ENCODE peak calls at places on chromosome 4, in four cellular contexts. Z is HCT116, R is fibroblast of lung, T is H1. D is an unnamed sample. For H3K4me1, the result is how much of the 10 kb centered on the place peaks cover.

GRCh38 chr4:184745747-184746531 is 12.0 kb upstream of the CENPU start:
- DNase-seq in Z (peak), R (peak), T (no peak), D (peak)

GRCh38 chr4:32985256-32985655 is 2265.1 kb downstream of the PCDH7 start:
- DNase-seq in Z (no peak), R (peak), T (no peak), D (no peak)

GRCh38 chr4:4874254-4874653 is 14.8 kb downstream of the MSX1 start:
- DNase-seq in Z (no peak), R (no peak), T (no peak), D (no peak)

GRCh38 chr4:140740422-140740821 is 15.8 kb downstream of the TBC1D9 start:
- DNase-seq in Z (no peak), R (no peak), T (no peak), D (no peak)

GRCh38 chr4:79213702-79214101 is 112.2 kb downstream of the NAA11 start:
- DNase-seq in Z (no peak), R (no peak), T (no peak), D (no peak)

GRCh38 chr4:48877827-48878535 is 28.6 kb downstream of the OCIAD2 start:
- DNase-seq in Z (no peak), R (no peak), T (no peak), D (no peak)

GRCh38 chr4:183268556-183268955 is 51.5 kb downstream of the CLDN22 start:
- DNase-seq in Z (no peak), R (no peak), T (no peak), D (no peak)

GRCh38 chr4:60201052-60201673 is 999.0 kb upstream of the ADGRL3 start:
- DNase-seq in Z (peak), R (peak), T (peak), D (peak)

GRCh38 chr4:140109626-140110213 is 44.3 kb downstream of the MAML3 start:
- DNase-seq in Z (no peak), R (no peak), T (no peak), D (peak)

GRCh38 chr4:1092026-1092982 is 21.1 kb downstream of the RNF212 start:
- DNase-seq in Z (no peak), R (no peak), T (no peak), D (no peak)

GRCh38 chr4:80268081-80268823 is 1.8 kb downstream of the FGF5 start:
- DNase-seq in Z (no peak), R (peak), T (no peak), D (peak)

GRCh38 chr4:2461246-2461960 is 7.5 kb upstream of the RNF4 start:
- DNase-seq in Z (no peak), R (no peak), T (no peak), D (no peak)

GRCh38 chr4:138952405-138952804 is 63.2 kb upstream of the NOCT start:
- DNase-seq in Z (no peak), R (peak), T (no peak), D (no peak)

GRCh38 chr4:102174800-102175199 is 170.5 kb downstream of the SLC39A8 start:
- DNase-seq in Z (no peak), R (peak), T (no peak), D (no peak)

GRCh38 chr4:136864580-136865185 is 667.6 kb downstream of the PCDH18 start:
- DNase-seq in Z (peak), R (peak), T (no peak), D (peak)

GRCh38 chr4:33722800-33723511 is 2521.4 kb downstream of the ARAP2 start:
- DNase-seq in Z (no peak), R (peak), T (no peak), D (no peak)

GRCh38 chr4:93814722-93815121 is 13.8 kb upstream of the ATOH1 start:
- DNase-seq in Z (no peak), R (no peak), T (no peak), D (no peak)

GRCh38 chr4:26583865-26584652 is at the start of gene TBC1D19:
- DNase-seq in Z (peak), R (peak), T (peak), D (peak)
- H3K4me2 ChIP-seq in Z (peak), R (peak), T (peak), D (peak)

GRCh38 chr4:127406187-127406586 is 226.6 kb upstream of the INTU start:
- DNase-seq in Z (no peak), R (no peak), T (no peak), D (no peak)
- H3K4me1 ChIP-seq in Z (under half), R (under half), T (under half), D (under half)

GRCh38 chr4:75545526-75545925 is 10.3 kb upstream of the ODAPH start:
- DNase-seq in Z (no peak), R (peak), T (no peak), D (peak)
- H3K4me2 ChIP-seq in Z (no peak), R (no peak), T (no peak), D (no peak)

GRCh38 chr4:173248690-173249089 is 80.1 kb downstream of the GALNT7 start:
- DNase-seq in Z (no peak), R (no peak), T (no peak), D (no peak)

GRCh38 chr4:173246719-173247118 is 78.1 kb downstream of the GALNT7 start:
- DNase-seq in Z (no peak), R (no peak), T (no peak), D (no peak)

GRCh38 chr4:173243917-173244658 is 75.5 kb downstream of the GALNT7 start:
- DNase-seq in Z (no peak), R (no peak), T (no peak), D (no peak)

GRCh38 chr4:173243321-173243720 is 74.7 kb downstream of the GALNT7 start:
- DNase-seq in Z (no peak), R (peak), T (no peak), D (no peak)

DNA sequence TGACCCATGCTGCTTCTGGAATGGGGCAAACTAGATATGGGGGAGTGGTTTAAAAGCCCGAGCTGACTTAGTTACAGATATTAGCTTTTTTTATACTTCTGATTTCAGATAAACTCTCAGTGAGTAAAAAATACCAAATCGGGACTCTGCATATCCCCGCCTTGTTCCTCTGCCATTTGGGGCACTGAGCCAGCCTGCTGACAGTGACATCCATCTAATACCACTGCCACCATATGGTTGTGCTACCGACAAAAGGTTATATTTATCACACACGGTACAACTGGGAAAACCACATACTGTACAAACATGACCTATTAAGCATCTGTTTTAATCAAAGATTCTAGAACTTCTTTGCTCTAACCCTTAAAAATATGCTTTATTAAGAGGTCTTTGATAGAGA is 78.7 kb downstream of the GALNT7 start:
- DNase-seq in Z (no peak), R (no peak), T (no peak), D (no peak)
- H3K4me1 ChIP-seq in Z (under half), R (under half), T (under half), D (under half)

GRCh38 chr4:74588350-74588749 is 143.4 kb downstream of the AREG start:
- DNase-seq in Z (no peak), R (no peak), T (no peak), D (no peak)

GRCh38 chr4:74583757-74584156 is 138.8 kb downstream of the AREG start:
- DNase-seq in Z (no peak), R (no peak), T (no peak), D (no peak)

GRCh38 chr4:74578329-74578728 is 133.4 kb downstream of the AREG start:
- DNase-seq in Z (no peak), R (no peak), T (no peak), D (no peak)

GRCh38 chr4:74583066-74583700 is 138.2 kb downstream of the AREG start:
- DNase-seq in Z (no peak), R (peak), T (no peak), D (no peak)
- H3K4me2 ChIP-seq in Z (no peak), R (no peak), T (no peak), D (no peak)

GRCh38 chr4:3485882-3486555 is 22.9 kb downstream of the DOK7 start:
- DNase-seq in Z (no peak), R (no peak), T (no peak), D (no peak)
- H3K4me1 ChIP-seq in Z (under half), R (under half), T (under half), D (under half)

DNA sequence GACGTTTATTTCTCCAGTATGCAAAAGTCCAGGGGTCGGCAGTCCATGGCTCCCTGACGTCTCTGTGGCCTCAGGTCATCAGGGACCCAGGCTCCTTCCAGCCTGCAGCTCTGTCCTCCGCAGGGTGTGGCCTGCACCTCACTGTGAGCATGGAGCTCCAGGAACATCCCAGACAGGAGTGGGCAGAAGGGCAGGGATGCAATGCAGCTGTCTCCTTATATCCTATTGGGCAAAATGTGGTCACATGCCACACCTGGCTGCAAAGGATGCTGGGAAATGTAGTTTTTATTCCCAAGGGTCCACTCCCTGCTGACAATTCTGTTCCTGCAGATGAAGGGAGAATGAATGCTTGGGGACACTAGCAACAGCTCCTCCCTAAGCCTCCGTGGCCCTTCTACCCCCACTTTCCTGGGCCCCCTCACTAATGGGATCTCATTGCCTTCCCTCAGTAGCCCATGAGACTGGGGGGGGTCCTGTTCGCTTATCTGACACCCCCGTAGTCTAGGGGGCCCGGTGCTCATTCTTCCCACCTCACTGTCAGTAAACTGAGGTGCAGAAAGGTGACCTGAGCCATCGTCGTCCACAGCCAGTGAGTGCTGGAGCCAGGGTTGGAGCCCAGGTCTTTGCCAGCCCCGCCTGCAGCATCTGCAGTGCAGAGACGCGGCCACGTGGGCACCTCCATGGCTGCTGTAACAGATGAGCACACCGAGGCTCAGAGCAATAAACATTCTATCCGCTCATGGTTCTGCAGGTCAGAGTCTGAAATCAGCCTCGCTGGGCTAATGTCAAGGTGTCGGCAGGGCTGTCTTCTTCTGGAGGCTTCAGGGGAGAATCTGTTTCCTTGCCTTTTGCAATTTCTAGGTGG is 5.9 kb upstream of the GRPEL1 start:
- DNase-seq in Z (peak), R (peak), T (peak), D (peak)
- H3K4me2 ChIP-seq in Z (peak), R (no peak), T (no peak), D (no peak)

GRCh38 chr4:75973770-75974169 is 17.0 kb downstream of the SDAD1 start:
- DNase-seq in Z (no peak), R (no peak), T (no peak), D (no peak)
- H3K4me1 ChIP-seq in Z (under half), R (under half), T (under half), D (under half)

GRCh38 chr4:24880171-24880570 is 32.7 kb downstream of the CCDC149 start:
- DNase-seq in Z (no peak), R (no peak), T (no peak), D (no peak)

GRCh38 chr4:24876431-24876830 is 36.4 kb downstream of the CCDC149 start:
- DNase-seq in Z (no peak), R (no peak), T (no peak), D (no peak)

GRCh38 chr4:24872720-24873119 is 40.1 kb downstream of the CCDC149 start:
- DNase-seq in Z (no peak), R (no peak), T (no peak), D (no peak)

GRCh38 chr4:24881508-24882071 is 31.3 kb downstream of the CCDC149 start:
- DNase-seq in Z (no peak), R (no peak), T (no peak), D (no peak)

DNA sequence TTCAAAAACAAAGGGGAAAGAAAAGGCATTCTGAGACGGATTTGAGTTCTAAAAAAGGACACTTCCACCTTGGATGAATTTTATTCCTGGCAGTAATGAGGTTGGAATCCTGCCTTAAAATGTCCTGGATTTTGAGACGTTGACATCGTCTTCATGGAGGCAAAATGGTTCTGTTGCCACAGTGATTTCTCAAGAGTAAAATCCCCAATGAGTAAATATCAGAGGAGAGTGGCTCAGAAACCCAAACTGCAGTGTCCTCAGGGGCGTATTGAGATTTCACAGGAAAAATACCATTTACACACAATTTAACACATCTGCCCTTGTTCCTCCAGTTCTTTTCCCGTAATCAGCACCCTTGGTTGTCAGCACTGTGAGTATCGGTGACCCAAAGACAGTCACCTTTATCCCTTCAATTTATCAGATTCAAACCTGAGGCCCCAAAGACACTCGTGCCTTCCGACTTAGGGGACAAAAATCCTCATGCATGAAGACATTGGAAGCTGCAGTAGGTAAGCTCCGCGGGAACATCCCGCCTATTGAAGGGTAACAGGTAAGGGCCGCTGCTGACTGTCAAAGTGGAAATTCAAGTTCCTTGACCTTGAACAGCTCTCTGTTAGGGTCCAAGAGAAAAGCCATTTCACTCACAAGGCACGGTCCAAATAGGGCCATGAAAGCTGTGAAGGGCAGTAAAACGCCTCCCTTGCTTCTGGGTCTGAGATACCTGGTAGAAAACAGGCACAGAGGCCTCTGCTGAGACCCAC is 34.4 kb downstream of the CCDC149 start:
- DNase-seq in Z (no peak), R (no peak), T (no peak), D (no peak)
- H3K4me2 ChIP-seq in Z (no peak), R (no peak), T (no peak), D (no peak)

D was measured in neural progenitor cell.